ENCODE peak calls at places on chromosomes 16 and 17, in seven cellular contexts. Z is renal cortical epithelial cell, P is HT1080, L is NCI-H1694 treated with DMSO at 0.1 percent for 48 hours, M is nucleus accumbens, S is HFFc6, B is NCI-H460. F is an unnamed sample.

GRCh38 chr16:89096042-89096717 is 2.5 kb downstream of the ACSF3 start:
- DNase-seq in Z (no peak), P (no peak), L (no peak), M (no peak), S (no peak), B (no peak), F (no peak)

GRCh38 chr17:40499551-40500189 is 1.8 kb downstream of the TNS4 start:
- DNase-seq in Z (peak; percentile 78), P (no peak), L (peak; percentile 44), M (no peak), S (peak; percentile 39), B (peak; percentile 46), F (peak; percentile 44)

GRCh38 chr16:15949210-15950166 is at the start of gene ABCC1:
- DNase-seq in Z (no peak), P (no peak), L (no peak), M (no peak), S (no peak), B (peak; percentile 40), F (peak; percentile 25)

GRCh38 chr17:21072623-21073278 is 29.9 kb upstream of the USP22 start:
- DNase-seq in Z (no peak), P (no peak), L (peak; percentile 81), M (no peak), S (no peak), B (no peak), F (peak; percentile 61)

GRCh38 chr16:46729326-46729995 is 18.7 kb downstream of the MYLK3 start:
- DNase-seq in Z (no peak), P (no peak), L (no peak), M (no peak), S (no peak), B (no peak), F (no peak)

GRCh38 chr17:73155410-73156165 is 9.2 kb upstream of the SSTR2 start:
- DNase-seq in Z (no peak), P (no peak), L (peak; percentile 97), M (no peak), S (no peak), B (no peak), F (peak; percentile 41)

GRCh38 chr17:79993390-79994221 is 42.1 kb downstream of the TBC1D16 start:
- DNase-seq in Z (peak; percentile 83), P (no peak), L (no peak), M (no peak), S (peak; percentile 80), B (peak; percentile 76), F (no peak)

GRCh38 chr16:88491001-88491559 is 38.0 kb downstream of the ZFPM1 start:
- DNase-seq in Z (no peak), P (no peak), L (no peak), M (no peak), S (no peak), B (no peak), F (no peak)

GRCh38 chr16:67848118-67848517 is 625 bp upstream of the CENPT start:
- DNase-seq in Z (no peak), P (no peak), L (no peak), M (no peak), S (no peak), B (no peak), F (no peak)

GRCh38 chr17:14069251-14069981 is at the start of gene COX10:
- DNase-seq in Z (peak; percentile 71), P (peak; percentile 86), L (peak; percentile 57), M (peak; percentile 73), S (peak; percentile 83), B (peak; percentile 85), F (peak; percentile 88)

GRCh38 chr16:30004424-30004776 is 6.4 kb downstream of the DOC2A start:
- DNase-seq in Z (no peak), P (no peak), L (no peak), M (no peak), S (no peak), B (no peak), F (no peak)

GRCh38 chr16:11211061-11211976 is 44.7 kb downstream of the SOCS1 start:
- DNase-seq in Z (no peak), P (no peak), L (no peak), M (no peak), S (no peak), B (no peak), F (no peak)

GRCh38 chr16:70437017-70437581 is 1.8 kb downstream of the ST3GAL2 start:
- DNase-seq in Z (peak; percentile 18), P (peak; percentile 40), L (no peak), M (no peak), S (peak; percentile 72), B (no peak), F (no peak)

GRCh38 chr16:21598676-21599157 is 660 bp upstream of the METTL9 start:
- DNase-seq in Z (no peak), P (no peak), L (no peak), M (no peak), S (no peak), B (no peak), F (no peak)

GRCh38 chr16:67157892-67158635 is 1.6 kb downstream of the TRADD start:
- DNase-seq in Z (no peak), P (no peak), L (no peak), M (no peak), S (no peak), B (no peak), F (no peak)

GRCh38 chr17:45789874-45790273 is 5.8 kb downstream of the CRHR1 start:
- DNase-seq in Z (no peak), P (no peak), L (peak; percentile 19), M (no peak), S (no peak), B (no peak), F (no peak)

GRCh38 chr17:19321481-19322128 is 40.9 kb downstream of the B9D1 start:
- DNase-seq in Z (no peak), P (no peak), L (no peak), M (no peak), S (no peak), B (no peak), F (no peak)

GRCh38 chr17:75404223-75404738 is 1.2 kb downstream of the GRB2 start:
- DNase-seq in Z (peak; percentile 75), P (peak; percentile 66), L (peak; percentile 53), M (peak; percentile 34), S (peak; percentile 77), B (peak; percentile 74), F (peak; percentile 79)

GRCh38 chr17:73569758-73570319 is 74.4 kb downstream of the SDK2 start:
- DNase-seq in Z (no peak), P (no peak), L (no peak), M (no peak), S (no peak), B (no peak), F (no peak)

GRCh38 chr17:47744168-47745036 is 11.4 kb downstream of the TBX21 start:
- DNase-seq in Z (no peak), P (no peak), L (no peak), M (no peak), S (no peak), B (no peak), F (no peak)

GRCh38 chr17:82241183-82241925 is 12.5 kb downstream of the SLC16A3 start:
- DNase-seq in Z (peak; percentile 83), P (peak; percentile 84), L (peak; percentile 36), M (peak; percentile 28), S (peak; percentile 81), B (no peak), F (peak; percentile 83)

GRCh38 chr16:83994087-83994486 is 26.0 kb downstream of the NECAB2 start:
- DNase-seq in Z (peak; percentile 96), P (peak; percentile 77), L (no peak), M (no peak), S (peak; percentile 91), B (peak; percentile 78), F (no peak)

GRCh38 chr16:2364638-2365210 is 24.2 kb upstream of the ABCA3 start:
- DNase-seq in Z (no peak), P (no peak), L (no peak), M (no peak), S (peak; percentile 15), B (no peak), F (no peak)

GRCh38 chr17:28216528-28216927 is 102.5 kb upstream of the TMEM97 start:
- DNase-seq in Z (no peak), P (peak; percentile 74), L (no peak), M (no peak), S (peak; percentile 50), B (peak; percentile 25), F (no peak)

GRCh38 chr17:73956595-73957465 is 246.6 kb upstream of the RPL38 start:
- DNase-seq in Z (no peak), P (peak; percentile 33), L (peak; percentile 69), M (peak; percentile 44), S (no peak), B (peak; percentile 27), F (peak; percentile 78)

GRCh38 chr16:80670170-80670865 is 129.5 kb downstream of the DYNLRB2 start:
- DNase-seq in Z (no peak), P (no peak), L (no peak), M (no peak), S (no peak), B (no peak), F (no peak)

F was measured in Ammon's horn.